ENCODE peak calls at places on chromosomes 4 and X, in ten cellular contexts. G, U, C, X, H, N, R, W, F and A are unnamed samples.

GRCh38 chr4:119493419-119493818 is 135.2 kb downstream of the PDE5A start:
- DNase-seq in N (no peak), W (no peak), R (no peak), F (peak; percentile 46), H (no peak), X (no peak), U (peak; percentile 36), G (peak; percentile 8), C (no peak), A (no peak)

GRCh38 chr4:143506031-143506430 is 7.5 kb upstream of the SMARCA5 start:
- DNase-seq in H (no peak), N (no peak), C (no peak), G (no peak), U (no peak), X (no peak), R (no peak), W (no peak), F (no peak), A (no peak)

GRCh38 chr4:48445704-48446103 is 37.4 kb upstream of the SLC10A4 start:
- DNase-seq in F (peak; percentile 59), N (no peak), W (peak; percentile 8), C (peak; percentile 22), G (peak; percentile 14), H (no peak), X (no peak), U (peak; percentile 43), R (no peak), A (no peak)

GRCh38 chr4:159014896-159015295 is 88.0 kb upstream of the RAPGEF2 start:
- DNase-seq in W (no peak), C (no peak), G (no peak), X (no peak), R (no peak), U (no peak), F (no peak), H (no peak), N (no peak), A (no peak)

GRCh38 chr4:172619798-172620197 is 548.8 kb upstream of the GALNT7 start:
- DNase-seq in H (no peak), R (no peak), N (no peak), G (no peak), C (no peak), X (no peak), W (no peak), F (no peak), U (no peak), A (no peak)

GRCh38 chr4:159551268-159551667 is 448.4 kb downstream of the RAPGEF2 start:
- DNase-seq in N (no peak), F (peak; percentile 3), G (no peak), H (no peak), C (no peak), X (no peak), U (peak; percentile 35), R (no peak), W (no peak), A (no peak)

GRCh38 chrX:69136546-69137331 is 28.5 kb downstream of the PJA1 start:
- DNase-seq in W (no peak), N (no peak), C (peak; percentile 42), X (no peak), F (no peak), U (no peak), G (peak; percentile 77), H (no peak), R (no peak), A (no peak)

GRCh38 chrX:37824491-37825224 is 22.7 kb downstream of the DYNLT3 start:
- DNase-seq in R (no peak), F (no peak), H (no peak), U (no peak), C (no peak), X (peak; percentile 27), G (peak; percentile 12), N (no peak), W (no peak), A (no peak)

GRCh38 chr4:84878541-84878940 is 87.9 kb downstream of the WDFY3 start:
- DNase-seq in H (no peak), C (no peak), R (no peak), W (no peak), N (no peak), X (no peak), F (peak; percentile 45), U (no peak), G (no peak), A (no peak)

GRCh38 chr4:19925516-19925915 is 326.2 kb upstream of the SLIT2 start:
- DNase-seq in H (no peak), X (no peak), U (no peak), F (no peak), C (no peak), R (no peak), W (no peak), G (no peak), N (no peak), A (no peak)

GRCh38 chr4:163165217-163166017 is 1.3 kb downstream of the NAF1 start:
- DNase-seq in H (no peak), W (no peak), N (no peak), C (no peak), X (no peak), F (peak; percentile 30), U (peak; percentile 17), G (peak; percentile 42), R (no peak), A (no peak)

GRCh38 chr4:45732161-45732560 is 391.7 kb downstream of the GABRG1 start:
- DNase-seq in N (no peak), F (no peak), R (no peak), X (no peak), W (no peak), H (no peak), C (no peak), U (no peak), G (no peak), A (no peak)

GRCh38 chr4:72084587-72085011 is 52.8 kb downstream of the NPFFR2 start:
- DNase-seq in U (no peak), N (no peak), H (peak; percentile 35), R (no peak), F (peak; percentile 37), X (no peak), G (no peak), C (peak; percentile 34), W (no peak), A (no peak)

GRCh38 chrX:38654302-38654701 is 93.0 kb downstream of the TSPAN7 start:
- DNase-seq in F (peak; percentile 32), H (no peak), R (no peak), N (no peak), X (peak; percentile 4), G (peak; percentile 62), C (peak; percentile 61), W (no peak), U (peak; percentile 46), A (no peak)

GRCh38 chr4:129403848-129404247 is 307.9 kb downstream of the C4orf33 start:
- DNase-seq in W (no peak), G (no peak), N (no peak), R (no peak), C (no peak), F (no peak), H (no peak), X (no peak), U (no peak), A (no peak)

GRCh38 chr4:21765810-21766407 is 182.7 kb downstream of the KCNIP4 start:
- DNase-seq in C (peak; percentile 72), X (peak; percentile 34), H (no peak), W (no peak), R (no peak), U (peak; percentile 66), G (peak; percentile 83), F (peak; percentile 64), N (no peak), A (peak; percentile 13)

GRCh38 chrX:74343970-74344622 is 40.1 kb downstream of the ZCCHC13 start:
- DNase-seq in R (no peak), W (peak; percentile 46), U (peak; percentile 97), C (peak; percentile 39), F (peak; percentile 95), X (peak; percentile 64), H (peak; percentile 67), G (peak; percentile 86), N (peak; percentile 61), A (peak; percentile 93)

GRCh38 chr4:185566972-185567749 is 31.9 kb upstream of the PDLIM3 start:
- DNase-seq in G (peak; percentile 54), W (no peak), U (peak; percentile 91), N (peak; percentile 19), C (peak; percentile 53), R (no peak), F (no peak), H (no peak), X (no peak), A (peak; percentile 67)